ENCODE peak calls at places on chromosomes 3 and 15, in nine cellular contexts. E is fibroblast of pulmonary artery, U is NCI-H446, Z is Ammon's horn, J is endothelial cell, P is OCI-LY7, R is GM06990, K is AG08395, G is skeletal muscle cell. X is an unnamed sample.

GRCh38 chr3:10978956-10979355 is 13.6 kb upstream of the SLC6A1 start:
- DNase-seq in J (no peak), Z (no peak), U (no peak), P (no peak), E (no peak), G (no peak), K (no peak), R (no peak), X (no peak)

GRCh38 chr15:66815322-66815721 is 113.3 kb downstream of the SMAD6 start:
- DNase-seq in P (no peak), G (peak), E (peak), K (peak), J (no peak), R (no peak), U (no peak), Z (no peak), X (peak)

GRCh38 chr15:29936353-29937049 is 114.2 kb upstream of the TJP1 start:
- DNase-seq in Z (no peak), E (peak), G (no peak), K (no peak), U (no peak), R (no peak), P (no peak), J (no peak), X (peak)

GRCh38 chr3:150887031-150887430 is 18.2 kb downstream of the MINDY4B start:
- DNase-seq in P (no peak), J (no peak), U (no peak), R (no peak), K (no peak), G (no peak), E (peak), Z (no peak), X (no peak)

GRCh38 chr3:45987368-45988099 is 8.1 kb downstream of the FYCO1 start:
- DNase-seq in E (peak), U (no peak), G (peak), K (peak), P (no peak), Z (peak), J (no peak), R (no peak), X (no peak)

GRCh38 chr15:83248151-83248851 is 36.2 kb downstream of the BNC1 start:
- DNase-seq in G (peak), P (peak), J (peak), R (peak), U (peak), Z (peak), E (peak), K (peak), X (peak)

GRCh38 chr3:98733778-98734281 is 29.3 kb upstream of the ST3GAL6 start:
- DNase-seq in J (no peak), U (no peak), Z (peak), K (no peak), G (no peak), P (no peak), R (peak), E (peak), X (peak)

GRCh38 chr3:14274999-14275961 is 96.7 kb downstream of the LSM3 start:
- DNase-seq in R (no peak), G (no peak), E (peak), U (no peak), P (peak), J (peak), Z (no peak), K (no peak), X (peak)

GRCh38 chr3:42476225-42477160 is 25.9 kb upstream of the VIPR1 start:
- DNase-seq in Z (no peak), U (no peak), J (no peak), K (peak), P (no peak), E (peak), R (no peak), G (no peak), X (peak)

GRCh38 chr15:35630570-35630969 is 84.6 kb upstream of the DPH6 start:
- DNase-seq in K (no peak), P (no peak), R (no peak), E (peak), G (peak), Z (no peak), J (no peak), U (no peak), X (no peak)

GRCh38 chr15:52042051-52042851 is 23.2 kb downstream of the MAPK6 start:
- DNase-seq in R (no peak), G (no peak), J (no peak), K (no peak), Z (peak), U (no peak), P (no peak), E (no peak), X (peak)

GRCh38 chr3:126389112-126389791 is 5.5 kb upstream of the CFAP100 start:
- DNase-seq in P (peak), G (peak), U (no peak), K (peak), J (peak), E (peak), Z (peak), R (peak), X (peak)

GRCh38 chr15:78979456-78980320 is 34.8 kb upstream of the CTSH start:
- DNase-seq in J (peak), Z (peak), R (peak), U (peak), E (peak), G (peak), P (peak), K (peak), X (peak)

GRCh38 chr3:12750223-12750622 is 8.8 kb downstream of the TMEM40 start:
- DNase-seq in Z (no peak), K (peak), P (peak), U (peak), R (no peak), G (peak), J (no peak), E (peak), X (peak)

GRCh38 chr3:114408763-114409162 is 114.9 kb downstream of the TIGIT start:
- DNase-seq in E (no peak), G (no peak), Z (no peak), K (no peak), J (no peak), U (no peak), P (no peak), R (no peak), X (no peak)